ENCODE peak calls at places on chromosome 15, in five cellular contexts. G is T-helper 9 cell; D is skeletal muscle cell; F is KBM-7; W is activated CD8-positive, alpha-beta T cell treated with anti-CD3 and anti-CD28 coated beads for 36 hours. X is an unnamed sample.

GRCh38 chr15:99506399-99506798 is 59.4 kb upstream of the MEF2A start:
- DNase-seq in G (no peak), D (no peak), F (no peak), W (no peak), X (no peak)

GRCh38 chr15:99718421-99718820 is 14.8 kb downstream of the LYSMD4 start:
- DNase-seq in G (no peak), D (no peak), F (no peak), W (no peak), X (no peak)

GRCh38 chr15:37806808-37807207 is 127.6 kb upstream of the TMCO5A start:
- DNase-seq in G (no peak), D (no peak), F (no peak), W (no peak), X (no peak)

GRCh38 chr15:71146597-71146996 is 31.3 kb downstream of the THSD4 start:
- DNase-seq in G (no peak), D (no peak), F (no peak), W (no peak), X (no peak)

GRCh38 chr15:57647071-57647790 is 55.5 kb downstream of the MYZAP start:
- DNase-seq in G (no peak), D (no peak), F (no peak), W (no peak), X (no peak)

GRCh38 chr15:33506781-33507180 is 196.0 kb downstream of the RYR3 start:
- DNase-seq in G (no peak), D (no peak), F (no peak), W (no peak), X (no peak)

GRCh38 chr15:79193157-79193948 is 89.2 kb upstream of the ANKRD34C start:
- DNase-seq in G (no peak), D (no peak), F (no peak), W (no peak), X (no peak)

GRCh38 chr15:42091753-42092665 is 2.4 kb downstream of the PLA2G4D start:
- DNase-seq in G (no peak), D (no peak), F (no peak), W (no peak), X (no peak)

GRCh38 chr15:51623386-51623938 is 891 bp upstream of the DMXL2 start:
- DNase-seq in G (no peak), D (no peak), F (peak; percentile 85), W (no peak), X (no peak)

GRCh38 chr15:89115547-89115946 is 27.3 kb downstream of the ABHD2 start:
- DNase-seq in G (no peak), D (no peak), F (no peak), W (no peak), X (peak; percentile 67)

GRCh38 chr15:57703387-57703786 is 3.1 kb upstream of the POLR2M start:
- DNase-seq in G (no peak), D (no peak), F (no peak), W (peak; percentile 21), X (no peak)

GRCh38 chr15:79779739-79780138 is 117.1 kb downstream of the MTHFS start:
- DNase-seq in G (no peak), D (no peak), F (no peak), W (peak; percentile 65), X (no peak)

GRCh38 chr15:33009026-33009425 is 185.5 kb downstream of the FMN1 start:
- DNase-seq in G (no peak), D (no peak), F (no peak), W (no peak), X (no peak)

GRCh38 chr15:68818671-68819450 is 1.8 kb downstream of the ANP32A start:
- DNase-seq in G (peak; percentile 7), D (no peak), F (peak; percentile 97), W (peak; percentile 44), X (no peak)

GRCh38 chr15:22887157-22887951 is 48.9 kb downstream of the NIPA2 start:
- DNase-seq in G (no peak), D (peak; percentile 74), F (no peak), W (no peak), X (no peak)

GRCh38 chr15:75578206-75578947 is 738 bp downstream of the PTPN9 start:
- DNase-seq in G (peak; percentile 8), D (no peak), F (peak; percentile 61), W (peak; percentile 15), X (no peak)

X was measured in Caco-2.